ENCODE peak calls at places on chromosomes 13 and 19, in eight cellular contexts. U, F, J, X, C, P, S and I are unnamed samples.

GRCh38 chr13:46134961-46135522 is 30.2 kb upstream of the CPB2 start:
- DNase-seq in X (no peak), P (no peak), J (no peak), F (no peak), U (peak; percentile 72), C (no peak), S (peak; percentile 2), I (no peak)

GRCh38 chr13:54185101-54185500 is 1156.5 kb downstream of the OLFM4 start:
- DNase-seq in J (no peak), U (no peak), C (no peak), P (no peak), F (no peak), X (no peak), S (no peak), I (no peak)

GRCh38 chr19:46635920-46636761 is at the start of gene GNG8:
- DNase-seq in F (no peak), C (no peak), J (no peak), P (no peak), S (no peak), U (peak; percentile 35), X (no peak), I (no peak)

GRCh38 chr19:18852634-18853033 is 20.9 kb downstream of the UPF1 start:
- DNase-seq in C (no peak), P (no peak), U (no peak), X (no peak), J (peak; percentile 51), F (no peak), S (no peak), I (no peak)

GRCh38 chr13:100789481-100789880 is 114.9 kb upstream of the TMTC4 start:
- DNase-seq in F (no peak), X (peak; percentile 45), J (peak; percentile 63), P (no peak), U (no peak), C (no peak), S (no peak), I (no peak)

GRCh38 chr13:60629158-60629557 is 232.1 kb downstream of the TDRD3 start:
- DNase-seq in C (no peak), X (no peak), P (no peak), S (no peak), F (no peak), U (no peak), J (no peak), I (peak; percentile 37)

GRCh38 chr13:47294691-47295090 is 397.8 kb upstream of the HTR2A start:
- DNase-seq in U (no peak), X (no peak), J (no peak), P (no peak), C (no peak), F (no peak), S (peak; percentile 2), I (no peak)

GRCh38 chr13:111939285-111940278 is 127.4 kb upstream of the SOX1 start:
- DNase-seq in P (no peak), C (no peak), J (peak; percentile 29), X (no peak), S (no peak), U (no peak), F (no peak), I (no peak)

GRCh38 chr19:47464619-47465018 is 7.1 kb downstream of the SLC8A2 start:
- DNase-seq in S (no peak), C (no peak), U (no peak), F (no peak), P (no peak), X (no peak), J (no peak), I (no peak)

GRCh38 chr19:29413435-29413834 is 112.4 kb upstream of the VSTM2B start:
- DNase-seq in P (no peak), X (no peak), F (no peak), S (no peak), J (no peak), C (no peak), U (no peak), I (no peak)

GRCh38 chr13:76884167-76884566 is 2.0 kb downstream of the KCTD12 start:
- DNase-seq in P (peak; percentile 65), U (peak; percentile 73), C (peak; percentile 50), S (no peak), X (peak; percentile 56), F (no peak), J (peak; percentile 72), I (no peak)

GRCh38 chr19:51271015-51271600 is 20.2 kb downstream of the SIGLECL1 start:
- DNase-seq in P (peak; percentile 71), U (no peak), J (no peak), F (peak; percentile 47), X (no peak), C (no peak), S (no peak), I (no peak)

GRCh38 chr13:96898855-96899254 is 95.4 kb downstream of the OXGR1 start:
- DNase-seq in J (no peak), P (no peak), X (no peak), S (no peak), U (no peak), C (no peak), F (no peak), I (no peak)

GRCh38 chr13:62512194-62513141 is 1096.8 kb upstream of the PCDH20 start:
- DNase-seq in C (no peak), U (peak; percentile 61), S (peak; percentile 32), P (peak; percentile 28), F (peak; percentile 23), J (peak; percentile 28), X (peak; percentile 53), I (no peak)

GRCh38 chr13:46114599-46114998 is 9.8 kb upstream of the CPB2 start:
- DNase-seq in U (no peak), P (no peak), C (no peak), X (no peak), S (no peak), J (no peak), F (no peak), I (no peak)

GRCh38 chr19:42088471-42089190 is 12.7 kb downstream of the ZNF574 start:
- DNase-seq in C (no peak), X (no peak), P (no peak), J (no peak), U (no peak), F (no peak), S (peak; percentile 81), I (no peak)

GRCh38 chr13:36839281-36839680 is 20.3 kb downstream of the RFXAP start:
- DNase-seq in U (no peak), C (no peak), F (no peak), P (no peak), J (no peak), S (no peak), X (no peak), I (no peak)

GRCh38 chr19:3651684-3652083 is 25.1 kb upstream of the CACTIN start:
- DNase-seq in X (no peak), F (no peak), S (no peak), P (no peak), U (no peak), J (no peak), C (no peak), I (no peak)
- H3K36me3 ChIP-seq in X (no peaks in the 10 kb centered on the region), F (peaks cover 21% of the 10 kb centered on the region), S (peaks cover 46% of the 10 kb centered on the region), P (no peaks in the 10 kb centered on the region), U (peaks cover 7% of the 10 kb centered on the region), J (peaks cover 58% of the 10 kb centered on the region), C (no peaks in the 10 kb centered on the region), I (peaks cover 88% of the 10 kb centered on the region)

DNA sequence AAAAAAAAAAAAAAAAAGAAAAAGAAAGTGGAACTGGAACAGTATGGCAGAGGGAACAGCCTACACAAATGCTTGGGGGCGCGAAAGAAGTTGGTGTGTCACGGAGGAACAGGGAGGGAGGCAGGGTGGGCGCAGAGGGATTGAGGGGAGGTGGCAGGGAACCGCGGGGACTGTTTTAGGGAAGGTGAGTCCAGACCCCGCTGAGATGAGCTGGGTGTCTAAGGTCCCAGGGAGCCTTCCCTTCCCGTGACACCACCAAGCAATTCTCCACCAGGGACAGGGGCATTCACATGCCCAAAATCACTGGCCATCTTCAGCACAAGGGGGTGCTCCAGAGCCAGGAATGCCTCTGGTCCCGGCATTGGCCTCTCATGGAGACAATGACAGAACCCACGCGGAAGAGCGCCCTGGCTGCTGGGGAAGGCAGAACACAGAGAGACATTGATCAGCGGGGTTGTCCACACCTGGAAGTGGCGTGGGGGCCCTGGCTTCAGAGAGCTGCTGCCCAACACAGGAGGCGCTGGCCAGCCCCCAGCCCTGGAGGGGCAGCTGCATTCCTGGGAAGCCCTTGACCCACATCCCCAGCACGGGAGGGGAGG is 6.9 kb downstream of the PEAK3 start:
- DNase-seq in C (no peak), J (peak; percentile 82), U (peak; percentile 77), X (peak; percentile 63), P (peak; percentile 85), F (peak; percentile 89), S (peak; percentile 64), I (no peak)
- H3K36me3 ChIP-seq in C (no peaks in the 10 kb centered on the region), J (peaks cover 25% of the 10 kb centered on the region), U (peaks cover 7% of the 10 kb centered on the region), X (peaks cover 17% of the 10 kb centered on the region), P (no peaks in the 10 kb centered on the region), F (peaks cover 26% of the 10 kb centered on the region), S (peaks cover 34% of the 10 kb centered on the region), I (peaks cover 17% of the 10 kb centered on the region)

GRCh38 chr19:45061965-45062364 is 14.3 kb downstream of the ZNF296 start:
- DNase-seq in F (peak; percentile 19), U (no peak), X (no peak), S (no peak), P (no peak), J (no peak), C (no peak), I (no peak)

GRCh38 chr19:45056831-45057230 is 18.0 kb downstream of the CLASRP start:
- DNase-seq in X (no peak), P (no peak), U (no peak), J (no peak), F (no peak), S (no peak), C (no peak), I (no peak)

GRCh38 chr19:45057444-45057843 is 18.6 kb downstream of the CLASRP start:
- DNase-seq in U (no peak), X (no peak), J (no peak), S (no peak), F (no peak), P (no peak), C (no peak), I (no peak)

GRCh38 chr19:45058622-45059159 is 17.6 kb downstream of the ZNF296 start:
- DNase-seq in P (no peak), F (no peak), C (no peak), U (no peak), J (no peak), X (no peak), S (no peak), I (no peak)

GRCh38 chr19:45059258-45059965 is 16.9 kb downstream of the ZNF296 start:
- DNase-seq in U (peak; percentile 81), J (peak; percentile 77), P (no peak), X (peak; percentile 82), C (peak; percentile 45), F (peak; percentile 87), S (peak; percentile 69), I (peak; percentile 94)
- H3K36me3 ChIP-seq in U (peaks cover 54% of the 10 kb centered on the region), J (peaks cover 100% of the 10 kb centered on the region), P (no peaks in the 10 kb centered on the region), X (peaks cover 11% of the 10 kb centered on the region), C (no peaks in the 10 kb centered on the region), F (peaks cover 75% of the 10 kb centered on the region), S (peaks cover 81% of the 10 kb centered on the region), I (peaks cover 86% of the 10 kb centered on the region)

DNA sequence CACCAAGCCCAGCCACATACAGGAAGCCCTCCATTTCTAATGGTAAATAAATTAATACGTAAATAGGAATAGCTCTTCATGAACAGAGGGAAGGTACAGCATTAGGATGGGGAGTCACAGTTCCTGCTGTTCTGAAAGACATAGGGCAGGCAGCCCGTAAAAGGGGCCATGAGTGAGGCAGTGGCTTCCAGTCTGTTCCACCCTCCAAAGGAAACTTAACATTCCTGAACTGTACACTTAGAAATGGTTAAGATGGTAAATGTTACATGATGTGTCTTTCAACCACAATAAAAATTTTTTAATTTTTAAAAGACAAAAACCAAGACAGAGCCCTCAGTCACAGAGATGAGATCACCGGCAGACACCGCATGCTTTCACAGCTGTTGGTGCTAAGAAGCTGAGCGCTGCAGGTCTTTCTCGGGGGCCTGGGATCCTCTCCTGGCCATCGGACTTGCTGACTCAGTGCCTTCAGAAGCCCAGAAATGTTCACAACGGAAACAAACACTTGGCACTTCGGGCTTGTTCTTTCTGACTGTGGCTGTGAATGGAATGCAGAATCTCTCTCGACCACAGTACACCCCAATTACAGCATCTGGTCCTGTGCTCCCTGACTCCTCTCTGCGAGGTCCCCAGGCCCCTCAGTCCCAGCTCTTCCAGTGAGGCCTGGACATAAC is 36.4 kb downstream of the EPS15L1 start:
- DNase-seq in P (peak; percentile 30), S (peak; percentile 98), U (peak; percentile 56), X (peak; percentile 97), F (no peak), C (peak; percentile 74), J (no peak), I (no peak)
- H3K36me3 ChIP-seq in P (no peaks in the 10 kb centered on the region), S (peaks cover 26% of the 10 kb centered on the region), U (peaks cover 16% of the 10 kb centered on the region), X (no peaks in the 10 kb centered on the region), F (peaks cover 8% of the 10 kb centered on the region), C (no peaks in the 10 kb centered on the region), J (peaks cover 58% of the 10 kb centered on the region), I (peaks cover 11% of the 10 kb centered on the region)